ENCODE peak calls at places on chromosomes 5 and 9, in nine cellular contexts. D, U, T, Y, H, J, V, E and K are unnamed samples.

GRCh38 chr5:135641329-135642178 is 62.8 kb upstream of the CXCL14 start:
- DNase-seq in Y (no peak), T (no peak), U (no peak), J (no peak), V (no peak), E (no peak), D (no peak), H (no peak), K (no peak)

GRCh38 chr5:125026900-125027731 is 280.7 kb upstream of the ZNF608 start:
- DNase-seq in T (no peak), J (no peak), U (no peak), D (no peak), E (no peak), V (peak), Y (no peak), H (no peak), K (peak)

GRCh38 chr9:115691097-115691496 is 462.5 kb upstream of the PAPPA start:
- DNase-seq in Y (no peak), U (no peak), D (no peak), T (no peak), H (peak), V (peak), E (no peak), J (no peak), K (peak)

GRCh38 chr5:97209343-97209742 is 26.3 kb upstream of the RIOK2 start:
- DNase-seq in H (no peak), T (no peak), J (no peak), U (no peak), Y (no peak), E (no peak), V (no peak), D (no peak), K (no peak)

GRCh38 chr5:139676406-139676805 is 28.3 kb downstream of the CXXC5 start:
- DNase-seq in T (no peak), H (no peak), D (no peak), U (peak), V (no peak), E (no peak), Y (no peak), J (no peak), K (peak)

GRCh38 chr9:106284300-106284699 is 578.7 kb upstream of the ZNF462 start:
- DNase-seq in E (no peak), U (peak), Y (no peak), V (no peak), D (no peak), H (no peak), J (no peak), T (peak), K (peak)

GRCh38 chr9:87334366-87334765 is 163.3 kb upstream of the DAPK1 start:
- DNase-seq in D (no peak), J (no peak), Y (no peak), V (peak), U (no peak), H (no peak), T (no peak), E (no peak), K (no peak)

GRCh38 chr5:141465351-141465750 is 10.4 kb upstream of the PCDHGC3 start:
- DNase-seq in J (no peak), T (no peak), Y (no peak), D (no peak), V (no peak), E (no peak), H (no peak), U (no peak), K (peak)

GRCh38 chr5:115522832-115523365 is 21.7 kb downstream of the FEM1C start:
- DNase-seq in Y (no peak), V (no peak), H (no peak), D (no peak), U (no peak), E (no peak), J (no peak), T (no peak), K (no peak)

GRCh38 chr5:167573274-167574127 is 717.9 kb upstream of the WWC1 start:
- DNase-seq in V (peak), E (no peak), J (peak), Y (no peak), H (peak), U (no peak), D (no peak), T (peak), K (peak)

GRCh38 chr5:76403713-76403962 is 553 bp downstream of the IQGAP2 start:
- DNase-seq in U (no peak), H (no peak), D (no peak), Y (no peak), J (no peak), V (peak), T (no peak), E (no peak), K (peak)

GRCh38 chr5:127112347-127112864 is 39.1 kb upstream of the C5orf63 start:
- DNase-seq in V (peak), D (no peak), U (no peak), H (no peak), Y (no peak), E (no peak), J (no peak), T (no peak), K (no peak)

GRCh38 chr5:12883395-12883794 is 979.1 kb upstream of the CTNND2 start:
- DNase-seq in U (no peak), Y (no peak), D (no peak), E (no peak), T (peak), H (no peak), V (no peak), J (no peak), K (no peak)

GRCh38 chr5:4199461-4199860 is 603.8 kb downstream of the IRX1 start:
- DNase-seq in V (no peak), E (no peak), U (no peak), J (no peak), H (no peak), T (no peak), Y (no peak), D (no peak), K (no peak)

GRCh38 chr5:111792659-111793058 is 35.7 kb upstream of the NREP start:
- DNase-seq in J (no peak), V (no peak), D (no peak), Y (no peak), U (no peak), T (no peak), E (no peak), H (no peak), K (peak)

GRCh38 chr5:105218018-105218417 is 1655.4 kb upstream of the NUDT12 start:
- DNase-seq in Y (no peak), T (peak), U (no peak), J (no peak), V (no peak), D (no peak), E (no peak), H (no peak), K (no peak)

GRCh38 chr5:87300744-87301143 is 33.1 kb downstream of the RASA1 start:
- DNase-seq in T (no peak), V (peak), U (no peak), Y (no peak), J (no peak), H (peak), E (peak), D (no peak), K (peak)

GRCh38 chr5:38726279-38726678 is 119.5 kb upstream of the OSMR start:
- DNase-seq in Y (no peak), T (no peak), V (no peak), J (no peak), D (no peak), U (no peak), H (no peak), E (no peak), K (peak)

GRCh38 chr5:121974261-121974660 is 12.5 kb downstream of the SRFBP1 start:
- DNase-seq in J (no peak), V (peak), H (no peak), U (no peak), E (no peak), Y (no peak), D (no peak), T (no peak), K (peak)

GRCh38 chr9:121278535-121279169 is 10.7 kb downstream of the GSN start:
- DNase-seq in V (peak), D (peak), H (peak), U (peak), Y (peak), T (peak), J (peak), E (no peak), K (peak)

GRCh38 chr9:132857031-132857430 is 21.1 kb downstream of the AK8 start:
- DNase-seq in D (peak), V (peak), Y (peak), E (no peak), J (no peak), U (no peak), H (peak), T (peak), K (peak)

GRCh38 chr9:115118471-115119156 is 657 bp upstream of the TNC start:
- DNase-seq in Y (peak), H (peak), T (peak), J (no peak), E (no peak), V (peak), D (peak), U (peak), K (peak)

GRCh38 chr9:34995288-34996060 is 5.9 kb downstream of the DNAJB5 start:
- DNase-seq in J (no peak), H (no peak), U (no peak), D (no peak), T (no peak), V (peak), Y (no peak), E (no peak), K (no peak)

GRCh38 chr5:131980696-131981095 is 30.8 kb downstream of the ACSL6 start:
- DNase-seq in U (no peak), H (no peak), J (no peak), D (peak), T (no peak), E (no peak), Y (no peak), V (no peak), K (no peak)

GRCh38 chr9:106799146-106799545 is 63.8 kb upstream of the ZNF462 start:
- DNase-seq in V (peak), E (no peak), T (no peak), D (no peak), Y (no peak), H (peak), U (no peak), J (no peak), K (peak)

GRCh38 chr5:53321073-53321472 is 159.4 kb upstream of the FST start:
- DNase-seq in U (no peak), Y (no peak), E (no peak), D (no peak), V (no peak), J (no peak), H (no peak), T (no peak), K (no peak)

GRCh38 chr9:134644715-134645606 is 3.4 kb downstream of the COL5A1 start:
- DNase-seq in Y (no peak), E (no peak), D (peak), U (no peak), V (peak), H (peak), T (peak), J (peak), K (peak)

GRCh38 chr5:112933651-112934365 is 11.8 kb upstream of the REEP5 start:
- DNase-seq in H (no peak), E (no peak), Y (no peak), T (no peak), V (peak), J (no peak), D (no peak), U (no peak), K (peak)

GRCh38 chr5:6504677-6505414 is 56.2 kb downstream of the UBE2QL1 start:
- DNase-seq in T (no peak), Y (no peak), H (no peak), J (no peak), V (peak), E (no peak), U (peak), D (no peak), K (peak)

GRCh38 chr9:86516564-86516963 is 162.4 kb upstream of the TUT7 start:
- DNase-seq in J (no peak), H (no peak), U (no peak), T (no peak), V (no peak), D (peak), Y (no peak), E (no peak), K (no peak)

GRCh38 chr5:36447776-36448175 is 146.1 kb upstream of the RANBP3L start:
- DNase-seq in H (no peak), E (no peak), V (no peak), J (no peak), D (no peak), Y (no peak), T (no peak), U (no peak), K (no peak)

GRCh38 chr5:149611327-149611726 is 30.0 kb downstream of the ARHGEF37 start:
- DNase-seq in V (peak), Y (no peak), E (no peak), T (no peak), J (peak), H (peak), D (peak), U (no peak), K (peak)

GRCh38 chr5:4901890-4902289 is 238.2 kb upstream of the ADAMTS16 start:
- DNase-seq in E (no peak), J (no peak), T (no peak), U (no peak), V (no peak), Y (no peak), H (no peak), D (no peak), K (no peak)

GRCh38 chr9:114385412-114386181 is 2.2 kb downstream of the AKNA start:
- DNase-seq in Y (peak), D (peak), H (peak), E (peak), T (no peak), U (no peak), V (peak), J (no peak), K (peak)

GRCh38 chr9:128946945-128947422 is 419 bp downstream of the DOLK start:
- DNase-seq in V (peak), T (no peak), U (no peak), H (no peak), D (peak), J (peak), Y (peak), E (no peak), K (peak)

GRCh38 chr5:127040779-127041520 is 10.6 kb upstream of the MARCHF3 start:
- DNase-seq in Y (no peak), J (no peak), E (no peak), U (peak), T (no peak), H (no peak), D (no peak), V (peak), K (peak)

GRCh38 chr9:94729199-94729598 is 2.7 kb downstream of the AOPEP start:
- DNase-seq in U (no peak), H (no peak), T (no peak), J (no peak), E (no peak), D (no peak), V (no peak), Y (no peak), K (no peak)

GRCh38 chr5:136202800-136203199 is 9.8 kb upstream of the SMIM32 start:
- DNase-seq in H (no peak), J (no peak), D (no peak), E (no peak), Y (no peak), U (no peak), T (peak), V (no peak), K (peak)